ENCODE peak calls at places on chromosomes 1 and 21, in eight cellular contexts. B is M059J, W is colonic mucosa, D is pulmonary artery endothelial cell, V is progenitor cell of endocrine pancreas, T is mucosa of gallbladder, H is non-pigmented ciliary epithelial cell, C is smooth muscle cell of the brain vasculature. I is an unnamed sample.

GRCh38 chr1:179142889-179143299 is 61.0 kb downstream of the TOR3A start:
- DNase-seq in B (peak), W (no peak), D (peak), V (no peak), T (no peak), H (peak), C (peak), I (no peak)

GRCh38 chr1:100734716-100735115 is 15.2 kb downstream of the VCAM1 start:
- DNase-seq in B (peak), W (no peak), D (peak), V (no peak), T (no peak), H (no peak), C (no peak), I (no peak)

GRCh38 chr1:47507921-47508894 is 70.4 kb downstream of the FOXD2 start:
- DNase-seq in B (peak), W (peak), D (no peak), V (peak), T (no peak), H (no peak), C (no peak), I (peak)

GRCh38 chr1:200314085-200314750 is 95.6 kb downstream of the ZNF281 start:
- DNase-seq in B (peak), W (no peak), D (no peak), V (no peak), T (no peak), H (peak), C (no peak), I (no peak)

GRCh38 chr1:161962094-161962887 is 61.4 kb downstream of the OLFML2B start:
- DNase-seq in B (peak), W (no peak), D (peak), V (no peak), T (no peak), H (peak), C (peak), I (no peak)

GRCh38 chr21:44394733-44395132 is 41.3 kb downstream of the TRPM2 start:
- DNase-seq in B (no peak), W (no peak), D (no peak), V (no peak), T (no peak), H (no peak), C (no peak), I (no peak)

GRCh38 chr1:61606448-61607312 is 118.3 kb downstream of the TM2D1 start:
- DNase-seq in B (peak), W (peak), D (peak), V (no peak), T (peak), H (no peak), C (no peak), I (peak)

GRCh38 chr21:17866590-17866989 is 47.4 kb upstream of the C21orf91 start:
- DNase-seq in B (no peak), W (no peak), D (no peak), V (no peak), T (no peak), H (no peak), C (no peak), I (no peak)

GRCh38 chr1:162187676-162188075 is 118.2 kb downstream of the NOS1AP start:
- DNase-seq in B (peak), W (no peak), D (peak), V (no peak), T (no peak), H (no peak), C (no peak), I (peak)

GRCh38 chr1:162033445-162033844 is 9.8 kb upstream of the OLFML2B start:
- DNase-seq in B (no peak), W (no peak), D (no peak), V (no peak), T (no peak), H (no peak), C (no peak), I (peak)

GRCh38 chr21:31647650-31648049 is 11.8 kb upstream of the SOD1 start:
- DNase-seq in B (no peak), W (no peak), D (no peak), V (no peak), T (no peak), H (no peak), C (no peak), I (no peak)

GRCh38 chr21:29299046-29299905 is 554 bp downstream of the BACH1 start:
- DNase-seq in B (peak), W (peak), D (no peak), V (no peak), T (peak), H (no peak), C (peak), I (peak)

GRCh38 chr1:154866257-154866994 is 3.7 kb downstream of the KCNN3 start:
- DNase-seq in B (peak), W (no peak), D (no peak), V (no peak), T (no peak), H (no peak), C (no peak), I (no peak)

GRCh38 chr1:54342306-54342705 is 63.9 kb downstream of the SSBP3 start:
- DNase-seq in B (no peak), W (peak), D (no peak), V (no peak), T (no peak), H (no peak), C (no peak), I (peak)